ENCODE peak calls at places on chromosomes 11 and 22, in eight cellular contexts. R, P, C, E, I, Z, J and M are unnamed samples.

GRCh38 chr11:65562788-65563187 is 4.6 kb upstream of the LTBP3 start:
- DNase-seq in I (no peak), J (no peak), E (no peak), P (no peak), Z (no peak), C (no peak), R (no peak), M (no peak)

GRCh38 chr22:49362393-49362792 is 465.3 kb downstream of the BRD1 start:
- DNase-seq in P (no peak), E (no peak), I (no peak), Z (no peak), J (no peak), R (peak; percentile 3), C (peak; percentile 0), M (no peak)

GRCh38 chr11:128530119-128531091 is 57.0 kb downstream of the ETS1 start:
- DNase-seq in C (no peak), J (no peak), R (peak; percentile 41), P (no peak), E (peak; percentile 92), I (peak; percentile 64), Z (peak; percentile 93), M (no peak)

GRCh38 chr22:31346733-31347250 is 646 bp upstream of the PATZ1 start:
- DNase-seq in E (peak; percentile 63), I (peak; percentile 74), P (no peak), C (peak; percentile 58), Z (peak; percentile 45), R (peak; percentile 63), J (peak; percentile 82), M (peak; percentile 63)

GRCh38 chr22:48853627-48854240 is 973.9 kb downstream of the BRD1 start:
- DNase-seq in E (no peak), P (no peak), Z (no peak), C (no peak), I (no peak), J (no peak), R (no peak), M (no peak)

GRCh38 chr11:12076840-12077534 is 33.4 kb upstream of the MICAL2 start:
- DNase-seq in E (peak; percentile 89), R (no peak), P (no peak), J (no peak), Z (no peak), C (no peak), I (no peak), M (no peak)

GRCh38 chr22:47201186-47201995 is 438.9 kb downstream of the TBC1D22A start:
- DNase-seq in J (peak; percentile 60), R (peak; percentile 21), I (no peak), C (peak; percentile 12), Z (no peak), P (no peak), E (no peak), M (no peak)

GRCh38 chr11:112588252-112588668 is 327.6 kb upstream of the PLET1 start:
- DNase-seq in Z (peak; percentile 87), I (peak; percentile 66), R (peak; percentile 61), P (peak; percentile 46), J (no peak), E (peak; percentile 83), C (peak; percentile 40), M (no peak)

GRCh38 chr11:46504817-46505613 is 88.8 kb downstream of the AMBRA1 start:
- DNase-seq in E (peak; percentile 60), J (no peak), R (no peak), C (no peak), Z (peak; percentile 55), P (no peak), I (no peak), M (no peak)